ENCODE peak calls at places on chromosomes 2 and 18, in seven cellular contexts. Q is NB4, O is foreskin fibroblast, G is cardiac fibroblast, I is choroid plexus epithelial cell, U is AG09309, V is Peyer's patch. K is an unnamed sample.

GRCh38 chr2:43255249-43255960 is 29.0 kb upstream of the ZFP36L2 start:
- DNase-seq in Q (no peak), O (no peak), G (peak; percentile 42), I (peak; percentile 41), U (no peak), V (no peak), K (no peak)

GRCh38 chr18:42730272-42730671 is 385.2 kb downstream of the RIT2 start:
- DNase-seq in Q (no peak), O (no peak), G (peak; percentile 10), I (peak; percentile 10), U (no peak), V (no peak), K (no peak)

GRCh38 chr2:70322518-70322917 is 20.7 kb upstream of the FAM136A start:
- DNase-seq in Q (no peak), O (no peak), G (no peak), I (no peak), U (no peak), V (no peak), K (no peak)

GRCh38 chr2:26685312-26685711 is 7.2 kb upstream of the KCNK3 start:
- DNase-seq in Q (no peak), O (no peak), G (no peak), I (no peak), U (no peak), V (no peak), K (no peak)

GRCh38 chr18:36158261-36158867 is 28.7 kb downstream of the ELP2 start:
- DNase-seq in Q (no peak), O (peak; percentile 64), G (peak; percentile 59), I (peak; percentile 86), U (no peak), V (no peak), K (no peak)

GRCh38 chr18:12597775-12598174 is 60.1 kb downstream of the SPIRE1 start:
- DNase-seq in Q (no peak), O (peak; percentile 92), G (peak; percentile 84), I (peak; percentile 95), U (peak; percentile 71), V (no peak), K (no peak)

GRCh38 chr2:39728941-39729351 is 50.1 kb downstream of the THUMPD2 start:
- DNase-seq in Q (peak; percentile 56), O (peak; percentile 21), G (peak; percentile 52), I (peak; percentile 73), U (no peak), V (no peak), K (peak; percentile 55)

GRCh38 chr2:178413472-178414265 is 37.3 kb downstream of the PRKRA start:
- DNase-seq in Q (peak; percentile 92), O (peak; percentile 70), G (peak; percentile 82), I (peak; percentile 74), U (no peak), V (peak; percentile 72), K (peak; percentile 92)

GRCh38 chr2:94986392-94986963 is 39.0 kb upstream of the MAL start:
- DNase-seq in Q (peak; percentile 64), O (peak; percentile 51), G (peak; percentile 77), I (peak; percentile 86), U (peak; percentile 42), V (no peak), K (peak; percentile 63)

GRCh38 chr2:172281648-172282576 is 145.5 kb upstream of the ITGA6 start:
- DNase-seq in Q (no peak), O (peak; percentile 81), G (no peak), I (peak; percentile 70), U (no peak), V (no peak), K (no peak)
- TF ChIP-seq CTCF in Q (no peak), O (no peak), G (no peak), I (no peak), U (no peak), V (no peak), K (no peak)

DNA sequence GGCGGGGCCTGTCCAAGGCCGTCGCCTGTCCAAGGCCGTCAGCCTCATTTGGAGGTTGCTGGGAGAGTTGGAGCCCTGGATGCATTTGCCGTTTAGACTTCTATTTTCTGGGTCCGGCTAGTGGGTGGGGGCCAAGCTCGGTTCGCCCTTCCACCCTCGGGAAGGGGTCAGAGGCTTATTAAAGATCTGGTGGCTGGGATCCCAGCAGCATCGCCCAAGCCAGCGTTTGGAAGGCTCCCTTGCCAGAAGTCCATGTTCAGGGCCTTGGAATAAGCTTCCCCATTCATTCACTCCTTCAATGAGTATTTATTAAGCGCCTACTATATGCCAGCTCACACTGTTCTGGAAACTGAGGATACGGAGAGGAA is 516 bp upstream of the DOCK10 start:
- DNase-seq in Q (no peak), O (no peak), G (no peak), I (no peak), U (no peak), V (no peak), K (no peak)
- H3K4me3 ChIP-seq in Q (no peak overlapping the region), O (peak overlapping the region; percentile 78), G (peak overlapping the region; percentile 23), I (peak overlapping the region; percentile 71), U (peak overlapping the region; percentile 80), V (peak overlapping the region; percentile 73), K (peak overlapping the region; percentile 96)

DNA sequence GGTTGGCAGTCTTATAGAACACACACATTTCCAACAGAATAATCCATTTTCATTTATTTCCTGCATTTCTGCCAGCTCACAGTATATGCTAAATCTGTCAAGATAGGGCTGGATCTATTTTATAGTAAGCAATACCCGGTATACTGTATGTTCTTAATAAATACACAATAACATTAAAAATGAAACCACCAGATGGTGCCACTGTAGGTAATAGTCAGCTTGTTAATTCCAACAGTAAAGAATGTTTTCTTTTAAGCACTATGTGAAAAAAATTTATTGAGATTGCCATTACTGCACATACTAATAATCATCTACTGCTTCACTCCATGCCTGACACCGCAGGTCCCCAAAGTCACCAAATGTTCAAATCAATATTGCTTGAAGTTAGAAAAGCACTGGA is 131.4 kb upstream of the PGAP1 start:
- DNase-seq in Q (no peak), O (no peak), G (no peak), I (peak; percentile 58), U (no peak), V (no peak), K (no peak)
- TF ChIP-seq CTCF in Q (no peak), O (no peak), G (no peak), I (peak; percentile 25), U (no peak), V (no peak), K (no peak)

DNA sequence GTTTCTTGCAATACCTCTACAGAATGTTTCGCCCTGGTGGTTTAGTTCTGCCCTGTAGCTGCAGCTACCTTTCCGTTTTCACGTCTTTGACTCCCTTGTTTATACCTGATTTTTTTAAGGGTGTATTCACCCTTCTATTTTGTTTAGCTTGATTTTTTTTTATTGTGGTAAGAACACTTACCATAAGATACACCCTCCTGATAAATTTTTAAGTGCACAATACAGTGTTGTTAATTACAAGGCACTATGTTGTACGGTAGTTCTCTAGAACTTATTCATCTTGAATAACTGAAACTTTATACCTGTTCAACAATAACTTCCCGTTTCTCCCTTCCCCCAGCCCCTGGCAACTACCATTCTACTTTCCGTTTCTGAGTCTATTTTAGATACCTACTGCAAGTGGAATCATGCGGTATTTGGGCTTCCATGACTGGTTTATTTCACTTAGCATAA is 48.9 kb upstream of the NABP1 start:
- DNase-seq in Q (no peak), O (no peak), G (no peak), I (no peak), U (no peak), V (no peak), K (no peak)
- H3K4me3 ChIP-seq in Q (no peak overlapping the region), O (no peak overlapping the region), G (no peak overlapping the region), I (no peak overlapping the region), U (no peak overlapping the region), V (no peak overlapping the region), K (no peak overlapping the region)

GRCh38 chr2:196592331-196592911 is 47.1 kb upstream of the CCDC150 start:
- DNase-seq in Q (no peak), O (no peak), G (peak; percentile 45), I (peak; percentile 66), U (no peak), V (peak; percentile 51), K (no peak)
- TF ChIP-seq CTCF in Q (no peak), O (peak; percentile 14), G (peak; percentile 14), I (peak; percentile 23), U (peak; percentile 26), V (no peak), K (no peak)

GRCh38 chr2:239409976-239410375 is 9.2 kb upstream of the HDAC4 start:
- DNase-seq in Q (no peak), O (no peak), G (no peak), I (no peak), U (no peak), V (no peak), K (no peak)

GRCh38 chr2:239407112-239407511 is 6.3 kb upstream of the HDAC4 start:
- DNase-seq in Q (no peak), O (no peak), G (no peak), I (no peak), U (no peak), V (no peak), K (no peak)

GRCh38 chr2:239411549-239412319 is 10.9 kb upstream of the HDAC4 start:
- DNase-seq in Q (no peak), O (no peak), G (no peak), I (no peak), U (no peak), V (no peak), K (no peak)

GRCh38 chr2:239411117-239411516 is 10.3 kb upstream of the HDAC4 start:
- DNase-seq in Q (no peak), O (no peak), G (no peak), I (no peak), U (no peak), V (no peak), K (no peak)

GRCh38 chr2:239412914-239413603 is 12.2 kb upstream of the HDAC4 start:
- DNase-seq in Q (no peak), O (no peak), G (no peak), I (no peak), U (no peak), V (no peak), K (no peak)
- H3K4me3 ChIP-seq in Q (no peak overlapping the region), O (no peak overlapping the region), G (no peak overlapping the region), I (no peak overlapping the region), U (no peak overlapping the region), V (no peak overlapping the region), K (no peak overlapping the region)

DNA sequence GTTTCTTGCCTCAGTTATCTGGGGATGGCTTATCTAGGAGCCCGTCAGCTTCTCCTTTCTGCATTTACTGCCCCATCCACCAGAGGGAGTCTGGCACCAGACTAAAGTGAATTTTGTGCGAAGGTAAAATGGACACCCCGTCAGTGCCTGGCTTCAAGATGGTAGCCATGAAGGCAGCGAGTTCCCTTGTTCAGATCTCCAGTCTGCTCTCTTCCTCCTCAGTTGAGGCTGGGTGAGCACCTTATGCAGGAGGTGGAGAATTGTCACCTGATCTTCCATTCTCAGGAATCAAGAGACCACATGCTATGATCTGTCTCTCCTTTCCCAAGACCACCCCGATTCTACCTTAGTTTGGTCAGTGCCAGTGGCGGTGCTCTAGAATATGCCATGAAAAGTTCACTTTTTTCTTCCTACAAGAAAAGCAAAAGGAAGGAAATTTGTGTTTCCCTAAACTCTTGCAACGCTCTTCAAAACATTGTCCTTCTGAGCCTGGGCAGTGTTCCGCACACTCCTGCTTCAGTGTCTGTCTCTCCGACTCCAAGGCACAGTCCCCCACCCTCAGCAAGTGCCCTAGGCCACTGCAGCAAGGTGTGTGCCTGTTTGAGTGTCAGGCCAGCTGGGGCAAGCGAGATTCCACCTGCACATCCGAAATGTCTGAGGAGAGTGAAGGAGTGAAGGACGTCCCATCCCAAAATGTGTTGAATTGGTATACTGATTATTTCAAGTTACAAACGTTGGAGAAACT is 168.6 kb downstream of the SS18 start:
- DNase-seq in Q (peak; percentile 58), O (no peak), G (peak; percentile 20), I (peak; percentile 44), U (no peak), V (no peak), K (peak; percentile 87)
- TF ChIP-seq CTCF in Q (peak; percentile 60), O (peak; percentile 58), G (peak; percentile 49), I (peak; percentile 77), U (peak; percentile 59), V (peak; percentile 14), K (peak; percentile 82)

K was measured in GM12865.